ENCODE peak calls at places on chromosomes 5 and 9, in eight cellular contexts. D is ovary, G is esophagus muscularis mucosa, I is uterus, N is sigmoid colon, A is right lobe of liver, R is Peyer's patch, Z is breast epithelium. V is an unnamed sample.
A peak's percentile ranks its signal among the peaks of the same experiment; 100 is the strongest.

GRCh38 chr9:83978992-83979811 is 813 bp downstream of the HNRNPK start:
- DNase-seq in D (peak; percentile 83), G (peak; percentile 96), I (peak; percentile 78), N (peak; percentile 92), A (peak; percentile 88), R (peak; percentile 89), Z (peak; percentile 74), V (peak; percentile 93)

GRCh38 chr5:61919920-61920319 is 386.1 kb upstream of the KIF2A start:
- DNase-seq in D (no peak), G (no peak), I (no peak), N (no peak), A (peak; percentile 59), R (no peak), Z (no peak), V (no peak)

GRCh38 chr9:96875460-96876142 is 21.3 kb upstream of the ZNF782 start:
- DNase-seq in D (no peak), G (no peak), I (no peak), N (no peak), A (peak; percentile 82), R (peak; percentile 75), Z (no peak), V (peak; percentile 35)

GRCh38 chr5:2187687-2188086 is 305.0 kb upstream of the IRX4 start:
- DNase-seq in D (no peak), G (no peak), I (no peak), N (no peak), A (no peak), R (peak; percentile 24), Z (no peak), V (no peak)

GRCh38 chr5:35438288-35438687 is 179.4 kb upstream of the SPEF2 start:
- DNase-seq in D (no peak), G (no peak), I (no peak), N (no peak), A (no peak), R (no peak), Z (no peak), V (no peak)

GRCh38 chr5:16899171-16899570 is 36.9 kb downstream of the MYO10 start:
- DNase-seq in D (no peak), G (no peak), I (no peak), N (no peak), A (no peak), R (no peak), Z (no peak), V (no peak)

GRCh38 chr5:76367623-76368366 is 35.3 kb upstream of the IQGAP2 start:
- DNase-seq in D (no peak), G (no peak), I (no peak), N (no peak), A (no peak), R (no peak), Z (no peak), V (no peak)

GRCh38 chr5:54018438-54018837 is 291.9 kb downstream of the ARL15 start:
- DNase-seq in D (no peak), G (no peak), I (no peak), N (no peak), A (no peak), R (no peak), Z (no peak), V (no peak)

GRCh38 chr9:124018731-124019697 is 7.4 kb downstream of the LHX2 start:
- DNase-seq in D (no peak), G (no peak), I (no peak), N (no peak), A (no peak), R (no peak), Z (no peak), V (no peak)

DNA sequence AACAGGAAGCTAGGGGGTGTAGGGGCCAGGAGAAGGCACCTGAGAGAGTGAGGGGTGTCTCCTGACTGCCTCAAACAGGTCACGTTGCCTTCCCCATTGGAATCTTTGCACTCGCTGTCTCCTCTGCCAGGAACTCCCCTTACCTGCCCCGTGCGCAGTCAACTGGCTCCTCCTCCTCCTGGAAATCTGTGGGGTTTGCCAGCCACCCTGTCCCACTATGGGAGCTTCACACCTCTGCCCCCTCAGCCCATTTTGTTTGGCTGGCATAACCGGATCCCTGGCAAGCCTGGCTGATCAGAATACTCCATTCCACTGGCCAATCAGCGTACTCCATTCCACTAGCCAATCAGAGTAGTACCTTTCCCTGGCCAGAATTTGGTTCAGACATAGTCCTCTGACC is 10.4 kb upstream of the SLC34A1 start:
- DNase-seq in D (no peak), G (no peak), I (no peak), N (no peak), A (peak; percentile 96), R (no peak), Z (no peak), V (no peak)
- TF ChIP-seq POLR2A in D (no peak), G (no peak), I (no peak), N (no peak), A (no peak), R (no peak), Z (no peak), V (no peak)

DNA sequence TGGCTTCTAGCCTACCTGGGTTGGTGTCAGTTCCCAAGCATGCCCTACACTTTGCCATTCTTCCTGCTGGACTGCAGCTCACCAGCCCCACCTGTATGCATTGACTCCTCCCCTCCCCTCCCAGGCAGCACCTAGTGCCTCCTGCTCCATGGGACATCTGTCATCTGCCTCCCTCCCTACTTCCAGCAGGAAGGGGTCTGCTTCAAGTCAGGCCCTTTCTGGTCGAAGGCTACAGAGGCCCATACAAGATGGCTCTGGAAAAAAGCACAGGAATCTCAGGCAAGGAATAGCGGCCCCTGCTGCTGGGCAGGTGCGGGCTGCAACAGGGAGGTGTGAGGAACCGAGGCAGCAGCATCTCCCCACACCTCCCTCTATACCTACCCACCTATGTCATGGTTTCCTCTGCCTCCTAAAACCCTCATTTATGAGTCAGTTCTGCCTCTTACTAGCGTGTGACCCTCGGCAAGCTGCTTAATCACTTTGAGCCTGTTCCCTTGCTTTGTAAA is 19.7 kb downstream of the WWC1 start:
- DNase-seq in D (no peak), G (no peak), I (no peak), N (no peak), A (no peak), R (no peak), Z (no peak), V (no peak)
- TF ChIP-seq CTCF in D (no peak), G (no peak), I (no peak), N (no peak), A (no peak), R (no peak), Z (no peak), V (no peak)

GRCh38 chr5:55437452-55437851 is 97.3 kb downstream of the PLPP1 start:
- DNase-seq in D (no peak), G (no peak), I (no peak), N (no peak), A (no peak), R (no peak), Z (no peak), V (no peak)

GRCh38 chr5:55440188-55440646 is 94.5 kb downstream of the PLPP1 start:
- DNase-seq in D (no peak), G (no peak), I (peak; percentile 42), N (peak; percentile 71), A (no peak), R (no peak), Z (no peak), V (no peak)

GRCh38 chr5:55437859-55438206 is 96.9 kb downstream of the PLPP1 start:
- DNase-seq in D (no peak), G (no peak), I (no peak), N (no peak), A (no peak), R (no peak), Z (no peak), V (no peak)

GRCh38 chr5:55441107-55441771 is 93.5 kb downstream of the PLPP1 start:
- DNase-seq in D (no peak), G (no peak), I (no peak), N (no peak), A (no peak), R (no peak), Z (no peak), V (no peak)

DNA sequence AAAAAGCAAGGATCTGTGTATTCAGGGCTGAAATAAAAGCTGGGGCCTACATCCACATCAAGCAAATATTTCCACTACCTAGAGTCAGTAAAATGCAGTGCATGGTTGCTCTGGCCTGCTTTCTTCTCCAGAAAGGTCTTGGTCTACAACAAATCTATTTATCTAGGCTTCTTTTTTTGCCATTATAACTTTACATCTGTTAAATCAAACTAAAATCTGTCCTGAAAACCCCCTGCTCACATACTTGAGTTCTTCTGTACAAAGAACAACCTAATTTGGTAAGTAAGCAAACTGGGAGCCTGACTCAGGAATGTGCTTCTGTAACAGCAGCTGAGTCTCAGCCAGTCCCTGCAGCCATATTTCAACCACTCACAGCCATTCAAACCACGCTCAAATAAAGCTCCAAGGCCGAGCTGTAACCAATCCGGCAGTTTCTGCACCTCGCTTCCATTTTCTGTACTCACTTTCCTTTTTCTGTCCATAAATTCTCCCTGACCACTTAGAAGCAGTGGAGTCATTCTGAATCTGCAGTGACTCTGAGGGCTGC is 95.8 kb downstream of the PLPP1 start:
- DNase-seq in D (no peak), G (no peak), I (peak; percentile 61), N (peak; percentile 87), A (no peak), R (no peak), Z (peak; percentile 79), V (no peak)
- H3K4me3 ChIP-seq in D (no peak overlapping the region), G (no peak overlapping the region), I (no peak overlapping the region), N (no peak overlapping the region), A (no peak overlapping the region), R (no peak overlapping the region), Z (no peak overlapping the region), V (no peak overlapping the region)

GRCh38 chr9:104746798-104747197 is 685 bp upstream of the NIPSNAP3A start:
- DNase-seq in D (no peak), G (no peak), I (no peak), N (no peak), A (no peak), R (no peak), Z (no peak), V (no peak)

GRCh38 chr9:104747245-104747564 is 278 bp upstream of the NIPSNAP3A start:
- DNase-seq in D (no peak), G (no peak), I (no peak), N (no peak), A (no peak), R (no peak), Z (no peak), V (no peak)

GRCh38 chr9:104748359-104749031 is 1.0 kb downstream of the NIPSNAP3A start:
- DNase-seq in D (no peak), G (no peak), I (no peak), N (no peak), A (no peak), R (no peak), Z (no peak), V (no peak)

GRCh38 chr9:104746285-104746684 is 1.2 kb upstream of the NIPSNAP3A start:
- DNase-seq in D (no peak), G (no peak), I (no peak), N (no peak), A (no peak), R (no peak), Z (no peak), V (no peak)

DNA sequence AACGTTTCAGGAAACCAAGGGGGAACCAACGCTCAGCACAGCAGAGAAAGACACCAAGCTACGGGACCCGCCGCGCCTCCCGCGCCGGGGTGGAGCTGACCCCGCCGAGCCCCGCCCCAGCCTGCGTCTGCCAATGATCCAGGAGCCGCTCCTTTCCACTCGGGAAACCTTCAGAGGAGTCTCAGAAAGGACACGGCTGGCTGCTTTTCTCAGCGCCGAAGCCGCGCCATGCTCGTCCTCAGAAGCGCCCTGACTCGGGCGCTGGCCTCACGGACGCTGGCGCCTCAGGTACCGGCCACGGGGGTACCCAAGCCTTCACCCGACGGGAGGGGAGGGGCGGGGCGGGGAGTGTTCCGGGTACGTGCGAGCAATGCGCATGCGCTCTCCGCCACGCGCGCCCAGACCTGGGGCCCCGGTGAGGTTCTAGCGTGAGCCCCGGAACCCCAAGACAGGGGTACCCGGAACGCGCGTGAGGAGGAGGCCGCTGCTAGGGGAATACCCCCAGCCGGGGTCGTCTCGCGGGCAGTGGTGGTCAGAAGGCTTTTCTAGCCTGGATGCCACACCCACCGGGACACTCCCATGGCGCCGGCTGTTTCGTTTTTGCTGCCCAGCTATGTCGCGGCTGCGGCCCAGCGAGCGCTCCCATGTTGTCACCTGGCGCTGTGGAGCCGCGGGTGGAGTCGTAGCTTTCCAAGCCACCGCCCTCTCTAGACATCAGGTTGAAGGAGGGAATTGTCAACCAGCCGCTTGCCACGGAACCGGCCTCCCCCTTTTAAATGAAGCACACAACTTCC is at the start of gene NIPSNAP3A:
- DNase-seq in D (peak; percentile 78), G (peak; percentile 95), I (peak; percentile 83), N (peak; percentile 91), A (peak; percentile 93), R (peak; percentile 94), Z (peak; percentile 70), V (peak; percentile 89)
- TF ChIP-seq POLR2A in D (peak; percentile 25), G (no peak), I (peak; percentile 62), N (peak; percentile 14), A (peak; percentile 57), R (peak; percentile 32), Z (no peak), V (peak; percentile 60)